ENCODE peak calls at places on chromosomes 3 and 15, in four cellular contexts. One of them, this sample, is unnamed.
A peak's percentile ranks its signal among the peaks of the same experiment; 100 is the strongest.

GRCh38 chr3:110685630-110686029 is 386.0 kb upstream of the NECTIN3 start:
- DNase-seq in H9: no peak
- DNase-seq in mesendoderm: no peak
- DNase-seq in IMR-90: no peak
- DNase-seq in this sample: no peak

GRCh38 chr3:133532951-133533350 is 40.5 kb upstream of the CDV3 start:
- DNase-seq in H9: no peak
- DNase-seq in mesendoderm: peak; percentile 28
- DNase-seq in IMR-90: peak; percentile 81
- DNase-seq in this sample: no peak

GRCh38 chr3:12239301-12239700 is 49.6 kb upstream of the PPARG start:
- DNase-seq in H9: no peak
- DNase-seq in mesendoderm: no peak
- DNase-seq in IMR-90: no peak
- DNase-seq in this sample: no peak

GRCh38 chr15:28969511-28970085 is 83.8 kb downstream of the APBA2 start:
- DNase-seq in H9: no peak
- DNase-seq in mesendoderm: no peak
- DNase-seq in IMR-90: no peak
- DNase-seq in this sample: no peak

GRCh38 chr3:12837295-12837986 is 3.9 kb downstream of the RPL32 start:
- DNase-seq in H9: no peak
- DNase-seq in mesendoderm: no peak
- DNase-seq in IMR-90: no peak
- DNase-seq in this sample: no peak

GRCh38 chr3:123623346-123623880 is 38.6 kb upstream of the HACD2 start:
- DNase-seq in H9: no peak
- DNase-seq in mesendoderm: no peak
- DNase-seq in IMR-90: peak; percentile 66
- DNase-seq in this sample: no peak

GRCh38 chr3:27669505-27670085 is 52.5 kb downstream of the EOMES start:
- DNase-seq in H9: no peak
- DNase-seq in mesendoderm: no peak
- DNase-seq in IMR-90: no peak
- DNase-seq in this sample: no peak

GRCh38 chr3:52463420-52463819 is 8.0 kb downstream of the NISCH start:
- DNase-seq in H9: no peak
- DNase-seq in mesendoderm: no peak
- DNase-seq in IMR-90: no peak
- DNase-seq in this sample: no peak

GRCh38 chr15:78065284-78065872 is 12.1 kb downstream of the TBC1D2B start:
- DNase-seq in H9: no peak
- DNase-seq in mesendoderm: peak; percentile 65
- DNase-seq in IMR-90: peak; percentile 99
- DNase-seq in this sample: no peak

GRCh38 chr3:120602682-120603081 is 6.5 kb downstream of the NDUFB4 start:
- DNase-seq in H9: no peak
- DNase-seq in mesendoderm: no peak
- DNase-seq in IMR-90: no peak
- DNase-seq in this sample: no peak

GRCh38 chr15:45048784-45049631 is 26.0 kb downstream of the SORD start:
- DNase-seq in H9: no peak
- DNase-seq in mesendoderm: peak; percentile 75
- DNase-seq in IMR-90: peak; percentile 40
- DNase-seq in this sample: no peak

GRCh38 chr3:117443014-117443413 is 733.4 kb downstream of the TUSC7 start:
- DNase-seq in H9: no peak
- DNase-seq in mesendoderm: no peak
- DNase-seq in IMR-90: peak; percentile 65
- DNase-seq in this sample: no peak

GRCh38 chr15:70558406-70559222 is 204.7 kb downstream of the UACA start:
- DNase-seq in H9: peak; percentile 24
- DNase-seq in mesendoderm: no peak
- DNase-seq in IMR-90: no peak
- DNase-seq in this sample: no peak

GRCh38 chr3:117202415-117202814 is 492.8 kb downstream of the TUSC7 start:
- DNase-seq in H9: no peak
- DNase-seq in mesendoderm: no peak
- DNase-seq in IMR-90: peak; percentile 10
- DNase-seq in this sample: no peak

GRCh38 chr3:123037015-123037375 is 9.4 kb upstream of the SEMA5B start:
- DNase-seq in H9: no peak
- DNase-seq in mesendoderm: no peak
- DNase-seq in IMR-90: no peak
- DNase-seq in this sample: no peak

GRCh38 chr15:57298843-57299550 is 77.3 kb upstream of the CGNL1 start:
- DNase-seq in H9: no peak
- DNase-seq in mesendoderm: no peak
- DNase-seq in IMR-90: peak; percentile 17
- DNase-seq in this sample: no peak
- H2BK120ac ChIP-seq in H9: no peak overlapping the region
- H2BK120ac ChIP-seq in mesendoderm: no peak overlapping the region
- H2BK120ac ChIP-seq in IMR-90: peak overlapping the region; percentile 63
- H2BK120ac ChIP-seq in this sample: peak overlapping the region; percentile 4

GRCh38 chr3:50352762-50353161 is 2.1 kb downstream of the CYB561D2 start:
- DNase-seq in H9: no peak
- DNase-seq in mesendoderm: no peak
- DNase-seq in IMR-90: peak; percentile 29
- DNase-seq in this sample: no peak

GRCh38 chr3:50353231-50354004 is 2.8 kb downstream of the CYB561D2 start:
- DNase-seq in H9: no peak
- DNase-seq in mesendoderm: no peak
- DNase-seq in IMR-90: no peak
- DNase-seq in this sample: no peak

GRCh38 chr3:50351318-50351687 is 641 bp downstream of the CYB561D2 start:
- DNase-seq in H9: no peak
- DNase-seq in mesendoderm: no peak
- DNase-seq in IMR-90: no peak
- DNase-seq in this sample: no peak

GRCh38 chr3:50350213-50350526 is 405 bp downstream of the NPRL2 start:
- DNase-seq in H9: no peak
- DNase-seq in mesendoderm: no peak
- DNase-seq in IMR-90: no peak
- DNase-seq in this sample: no peak

GRCh38 chr3:50350527-50351317 is at the start of the genes CYB561D2 and NPRL2:
- DNase-seq in H9: peak; percentile 96
- DNase-seq in mesendoderm: peak; percentile 95
- DNase-seq in IMR-90: peak; percentile 90
- DNase-seq in this sample: peak; percentile 85
- H2BK120ac ChIP-seq in H9: no peak within 1 kb of the TSS
- H2BK120ac ChIP-seq in mesendoderm: no peak within 1 kb of the TSS
- H2BK120ac ChIP-seq in IMR-90: peak within 1 kb of the TSS; percentile 87
- H2BK120ac ChIP-seq in this sample: no peak within 1 kb of the TSS

GRCh38 chr15:74335396-74335795 is 32.0 kb downstream of the CYP11A1 start:
- DNase-seq in H9: no peak
- DNase-seq in mesendoderm: no peak
- DNase-seq in IMR-90: no peak
- DNase-seq in this sample: no peak

GRCh38 chr15:74336061-74337005 is 31.1 kb downstream of the CYP11A1 start:
- DNase-seq in H9: no peak
- DNase-seq in mesendoderm: no peak
- DNase-seq in IMR-90: peak; percentile 37
- DNase-seq in this sample: no peak

GRCh38 chr15:74337607-74338211 is 29.7 kb downstream of the CYP11A1 start:
- DNase-seq in H9: no peak
- DNase-seq in mesendoderm: no peak
- DNase-seq in IMR-90: no peak
- DNase-seq in this sample: no peak

GRCh38 chr15:74338676-74339075 is 28.8 kb downstream of the CYP11A1 start:
- DNase-seq in H9: no peak
- DNase-seq in mesendoderm: no peak
- DNase-seq in IMR-90: no peak
- DNase-seq in this sample: no peak

GRCh38 chr15:74337146-74337545 is 30.3 kb downstream of the CYP11A1 start:
- DNase-seq in H9: no peak
- DNase-seq in mesendoderm: no peak
- DNase-seq in IMR-90: no peak
- DNase-seq in this sample: no peak
- H2BK120ac ChIP-seq in H9: no peak overlapping the region
- H2BK120ac ChIP-seq in mesendoderm: no peak overlapping the region
- H2BK120ac ChIP-seq in IMR-90: no peak overlapping the region
- H2BK120ac ChIP-seq in this sample: no peak overlapping the region

GRCh38 chr3:160221019-160221418 is 4.2 kb upstream of the C3orf80 start:
- DNase-seq in H9: no peak
- DNase-seq in mesendoderm: no peak
- DNase-seq in IMR-90: no peak
- DNase-seq in this sample: no peak
- H2BK120ac ChIP-seq in H9: no peak overlapping the region
- H2BK120ac ChIP-seq in mesendoderm: no peak overlapping the region
- H2BK120ac ChIP-seq in IMR-90: no peak overlapping the region
- H2BK120ac ChIP-seq in this sample: no peak overlapping the region

DNA sequence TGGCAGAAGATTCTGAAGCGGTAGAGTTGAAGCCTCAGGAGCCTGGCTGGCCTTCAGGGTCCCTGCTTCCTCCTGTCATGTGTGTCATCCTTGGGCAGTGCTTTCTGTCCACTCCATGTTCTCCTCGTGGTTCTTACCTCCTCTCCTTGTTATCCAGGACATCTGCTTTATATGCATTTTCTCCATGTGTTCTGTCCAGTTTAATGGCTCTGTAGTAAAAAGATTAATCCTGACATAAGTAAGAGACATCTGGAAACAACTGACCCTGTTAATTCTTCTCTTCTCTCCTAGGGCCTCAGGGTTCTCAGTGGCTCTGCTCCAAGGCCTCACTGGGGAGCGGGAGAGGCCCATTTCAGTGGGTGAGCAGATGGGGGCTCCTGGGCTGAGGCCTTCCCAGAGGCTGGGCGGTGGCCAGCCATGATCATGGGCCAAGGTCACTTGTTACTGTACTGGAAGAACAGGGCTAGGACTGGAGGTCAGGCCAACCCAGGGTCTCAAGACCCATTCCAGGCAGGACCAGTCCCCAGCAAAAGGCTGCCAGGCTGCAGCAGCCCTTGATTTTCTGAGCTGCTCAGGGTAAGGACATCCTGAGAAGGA is 20.2 kb upstream of the CDCP1 start:
- DNase-seq in H9: no peak
- DNase-seq in mesendoderm: no peak
- DNase-seq in IMR-90: no peak
- DNase-seq in this sample: no peak
- H2BK120ac ChIP-seq in H9: no peak overlapping the region
- H2BK120ac ChIP-seq in mesendoderm: no peak overlapping the region
- H2BK120ac ChIP-seq in IMR-90: peak overlapping the region; percentile 96
- H2BK120ac ChIP-seq in this sample: no peak overlapping the region

DNA sequence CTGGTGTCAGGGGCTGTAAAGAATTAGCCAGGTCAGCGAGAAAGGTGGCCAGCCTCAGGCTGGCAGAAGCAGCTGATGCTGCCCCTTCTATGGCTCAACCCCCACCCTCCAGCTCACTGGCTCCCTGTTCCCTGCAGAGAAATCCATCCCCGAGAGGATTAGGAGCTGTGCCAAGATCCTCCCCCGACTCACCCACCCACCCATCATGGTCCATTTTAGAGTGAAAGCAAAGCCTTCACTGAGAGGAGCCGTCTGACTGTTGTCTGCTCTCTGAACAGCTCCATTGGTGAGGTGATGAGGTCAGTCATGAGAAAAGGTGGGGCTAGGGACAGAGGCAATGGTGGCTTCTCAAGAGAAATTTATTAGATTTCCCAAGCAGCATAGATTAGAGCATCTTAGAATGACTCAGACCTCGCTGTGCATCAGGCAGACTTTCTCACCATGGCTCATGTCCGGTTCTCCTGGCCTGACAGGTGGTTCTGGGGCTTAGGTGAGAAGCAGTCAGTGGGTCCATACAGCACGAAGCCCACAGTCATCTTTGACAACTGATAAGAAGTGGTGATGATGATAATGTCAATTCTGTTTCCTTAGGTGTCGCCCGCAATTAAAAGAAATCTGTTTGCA is 24.9 kb upstream of the RHO start:
- DNase-seq in H9: no peak
- DNase-seq in mesendoderm: no peak
- DNase-seq in IMR-90: peak; percentile 57
- DNase-seq in this sample: no peak
- H2BK120ac ChIP-seq in H9: no peak overlapping the region
- H2BK120ac ChIP-seq in mesendoderm: no peak overlapping the region
- H2BK120ac ChIP-seq in IMR-90: no peak overlapping the region
- H2BK120ac ChIP-seq in this sample: no peak overlapping the region

DNA sequence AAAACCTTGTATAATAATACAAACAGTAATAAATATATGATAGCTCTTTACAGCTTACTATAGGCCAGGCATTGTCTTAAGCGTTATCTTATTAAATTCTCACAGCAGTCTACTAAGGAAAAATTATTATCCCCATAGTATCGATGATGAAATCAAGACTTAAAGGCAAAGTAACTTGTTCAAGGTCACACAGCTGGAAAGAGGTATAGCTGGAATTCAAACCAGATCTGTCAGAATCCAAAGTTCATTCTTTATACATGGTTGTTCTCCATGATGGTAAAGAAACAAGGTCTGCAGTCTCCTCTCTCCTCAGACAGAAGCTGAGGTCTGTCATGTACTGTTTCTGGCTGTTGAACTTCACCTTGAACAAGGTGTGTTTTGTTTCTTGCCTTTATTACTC is 15.4 kb upstream of the SLC22A13 start:
- DNase-seq in H9: no peak
- DNase-seq in mesendoderm: no peak
- DNase-seq in IMR-90: no peak
- DNase-seq in this sample: no peak
- H2BK120ac ChIP-seq in H9: no peak overlapping the region
- H2BK120ac ChIP-seq in mesendoderm: no peak overlapping the region
- H2BK120ac ChIP-seq in IMR-90: no peak overlapping the region
- H2BK120ac ChIP-seq in this sample: no peak overlapping the region

GRCh38 chr15:101449471-101450425 is 39.8 kb downstream of the PCSK6 start:
- DNase-seq in H9: no peak
- DNase-seq in mesendoderm: no peak
- DNase-seq in IMR-90: no peak
- DNase-seq in this sample: no peak
- H2BK120ac ChIP-seq in H9: no peak overlapping the region
- H2BK120ac ChIP-seq in mesendoderm: no peak overlapping the region
- H2BK120ac ChIP-seq in IMR-90: no peak overlapping the region
- H2BK120ac ChIP-seq in this sample: peak overlapping the region; percentile 57

GRCh38 chr15:90580946-90581345 is 51.2 kb downstream of the CRTC3 start:
- DNase-seq in H9: no peak
- DNase-seq in mesendoderm: no peak
- DNase-seq in IMR-90: no peak
- DNase-seq in this sample: no peak
- H2BK120ac ChIP-seq in H9: no peak overlapping the region
- H2BK120ac ChIP-seq in mesendoderm: no peak overlapping the region
- H2BK120ac ChIP-seq in IMR-90: no peak overlapping the region
- H2BK120ac ChIP-seq in this sample: no peak overlapping the region

This sample was measured in neuronal stem cell.